ENCODE peak calls at places on chromosome 15, in eight cellular contexts. F is NCI-H345; S is body of pancreas; E is activated CD4-positive, alpha-beta memory T cell treated with anti-CD3 and anti-CD28 coated beads for 36 hours; J is activated CD8-positive, alpha-beta memory T cell treated with anti-CD3 and anti-CD28 coated beads for 1 hour; M is NCI-H1105 treated with DMSO at 0.1 percent for 48 hours; D is stimulated activated naive CD8-positive, alpha-beta T cell treated with anti-CD3 and anti-CD28 coated beads, Interleukin-15, amount 100 ng/mL, for 72 hours; Q is SW 1271. L is an unnamed sample.

GRCh38 chr15:63389902-63390301 is 8.3 kb upstream of the CA12 start:
- DNase-seq in F (peak; percentile 96), S (peak; percentile 96), E (no peak), J (no peak), M (peak; percentile 100), D (no peak), Q (no peak), L (peak; percentile 97)

GRCh38 chr15:73322665-73323373 is 45.9 kb downstream of the HCN4 start:
- DNase-seq in F (no peak), S (no peak), E (no peak), J (no peak), M (no peak), D (no peak), Q (no peak), L (no peak)

GRCh38 chr15:28901587-28901980 is 15.8 kb downstream of the APBA2 start:
- DNase-seq in F (no peak), S (no peak), E (no peak), J (no peak), M (no peak), D (no peak), Q (no peak), L (no peak)

GRCh38 chr15:57213783-57214366 is 162.4 kb upstream of the CGNL1 start:
- DNase-seq in F (peak; percentile 54), S (no peak), E (no peak), J (no peak), M (peak; percentile 96), D (no peak), Q (no peak), L (peak; percentile 54)

GRCh38 chr15:56931674-56932507 is 13.4 kb downstream of the TCF12 start:
- DNase-seq in F (no peak), S (no peak), E (no peak), J (no peak), M (no peak), D (no peak), Q (no peak), L (no peak)

GRCh38 chr15:56732135-56732880 is 1.0 kb downstream of the ZNF280D start:
- DNase-seq in F (no peak), S (peak; percentile 19), E (no peak), J (no peak), M (peak; percentile 35), D (no peak), Q (no peak), L (peak; percentile 18)

GRCh38 chr15:47505712-47506542 is 211.4 kb upstream of the SEMA6D start:
- DNase-seq in F (peak; percentile 82), S (no peak), E (no peak), J (no peak), M (peak; percentile 83), D (no peak), Q (no peak), L (no peak)

GRCh38 chr15:60093273-60094067 is 89.4 kb downstream of the FOXB1 start:
- DNase-seq in F (no peak), S (peak; percentile 57), E (no peak), J (no peak), M (peak; percentile 43), D (no peak), Q (no peak), L (peak; percentile 57)

GRCh38 chr15:91424001-91424400 is 323.9 kb downstream of the SV2B start:
- DNase-seq in F (no peak), S (no peak), E (no peak), J (no peak), M (no peak), D (no peak), Q (no peak), L (no peak)

GRCh38 chr15:77907824-77908751 is 169.4 kb downstream of the TBC1D2B start:
- DNase-seq in F (peak; percentile 23), S (peak; percentile 80), E (peak; percentile 80), J (no peak), M (no peak), D (peak; percentile 61), Q (peak; percentile 32), L (peak; percentile 37)

GRCh38 chr15:92803852-92804609 is 96.1 kb upstream of the CHD2 start:
- DNase-seq in F (peak; percentile 74), S (peak; percentile 80), E (peak; percentile 94), J (no peak), M (no peak), D (peak; percentile 70), Q (peak; percentile 99), L (no peak)

GRCh38 chr15:92098869-92099268 is 245.4 kb downstream of the SLCO3A1 start:
- DNase-seq in F (no peak), S (peak; percentile 20), E (no peak), J (no peak), M (no peak), D (no peak), Q (no peak), L (no peak)

GRCh38 chr15:96268421-96269204 is 61.9 kb upstream of the NR2F2 start:
- DNase-seq in F (no peak), S (no peak), E (no peak), J (no peak), M (peak; percentile 21), D (no peak), Q (no peak), L (no peak)

GRCh38 chr15:66698318-66698961 is 3.6 kb upstream of the SMAD6 start:
- DNase-seq in F (peak; percentile 28), S (peak; percentile 69), E (peak; percentile 30), J (no peak), M (peak; percentile 37), D (no peak), Q (no peak), L (peak; percentile 36)

GRCh38 chr15:59996498-59997041 is 7.5 kb upstream of the FOXB1 start:
- DNase-seq in F (no peak), S (no peak), E (peak; percentile 26), J (no peak), M (no peak), D (peak; percentile 47), Q (no peak), L (no peak)

GRCh38 chr15:77019476-77020331 is 24.8 kb downstream of the PSTPIP1 start:
- DNase-seq in F (no peak), S (no peak), E (peak; percentile 75), J (no peak), M (no peak), D (peak; percentile 65), Q (no peak), L (no peak)

GRCh38 chr15:39269352-39269751 is 311.5 kb upstream of the THBS1 start:
- DNase-seq in F (peak; percentile 40), S (peak; percentile 36), E (no peak), J (no peak), M (no peak), D (no peak), Q (no peak), L (peak; percentile 28)

GRCh38 chr15:94193906-94194305 is 37.5 kb upstream of the MCTP2 start:
- DNase-seq in F (no peak), S (no peak), E (no peak), J (no peak), M (no peak), D (no peak), Q (no peak), L (no peak)

GRCh38 chr15:78266229-78266628 is 1.9 kb downstream of the DNAJA4 start:
- DNase-seq in F (no peak), S (no peak), E (no peak), J (no peak), M (no peak), D (no peak), Q (no peak), L (no peak)

GRCh38 chr15:68626283-68626682 is 47.5 kb downstream of the CORO2B start:
- DNase-seq in F (no peak), S (no peak), E (no peak), J (no peak), M (no peak), D (no peak), Q (no peak), L (no peak)

GRCh38 chr15:84034831-84035753 is 200.5 kb upstream of the GOLGA6L4 start:
- DNase-seq in F (no peak), S (peak; percentile 24), E (no peak), J (no peak), M (no peak), D (no peak), Q (no peak), L (no peak)

GRCh38 chr15:60917469-60918130 is 311.5 kb downstream of the RORA start:
- DNase-seq in F (no peak), S (peak; percentile 82), E (no peak), J (no peak), M (no peak), D (no peak), Q (no peak), L (no peak)

GRCh38 chr15:29840928-29841327 is 18.7 kb upstream of the TJP1 start:
- DNase-seq in F (no peak), S (no peak), E (no peak), J (no peak), M (no peak), D (no peak), Q (no peak), L (no peak)

GRCh38 chr15:80615783-80616391 is 79.2 kb upstream of the ABHD17C start:
- DNase-seq in F (peak; percentile 46), S (peak; percentile 62), E (no peak), J (no peak), M (peak; percentile 70), D (no peak), Q (no peak), L (peak; percentile 26)